ENCODE peak calls at places on chromosomes 16 and 17, in four cellular contexts. W, G, U and V are unnamed samples.

GRCh38 chr17:76130473-76130872 is 10.6 kb downstream of the FOXJ1 start:
- DNase-seq in W (peak), G (no peak), U (no peak), V (no peak)

GRCh38 chr17:41527076-41528023 is 758 bp downstream of the KRT19 start:
- DNase-seq in W (peak), G (peak), U (peak), V (peak)

GRCh38 chr17:6708357-6708961 is 4.7 kb downstream of the SLC13A5 start:
- DNase-seq in W (no peak), G (no peak), U (no peak), V (no peak)

GRCh38 chr17:3048727-3049471 is 14.5 kb downstream of the OR1D5 start:
- DNase-seq in W (peak), G (peak), U (peak), V (peak)

GRCh38 chr17:58232707-58233156 is 5.7 kb upstream of the LPO start:
- DNase-seq in W (peak), G (peak), U (peak), V (peak)

GRCh38 chr17:8964801-8965393 is 610 bp downstream of the PIK3R5 start:
- DNase-seq in W (peak), G (no peak), U (no peak), V (no peak)

GRCh38 chr16:9844361-9844760 is 337.9 kb downstream of the GRIN2A start:
- DNase-seq in W (no peak), G (no peak), U (no peak), V (peak)

GRCh38 chr16:69772560-69773254 is 10.6 kb downstream of the WWP2 start:
- DNase-seq in W (no peak), G (no peak), U (no peak), V (peak)

GRCh38 chr16:31472559-31473203 is 729 bp downstream of the TGFB1I1 start:
- DNase-seq in W (peak), G (peak), U (peak), V (peak)

GRCh38 chr17:41140360-41141132 is at the start of gene KRTAP4-6:
- DNase-seq in W (no peak), G (peak), U (no peak), V (peak)

DNA sequence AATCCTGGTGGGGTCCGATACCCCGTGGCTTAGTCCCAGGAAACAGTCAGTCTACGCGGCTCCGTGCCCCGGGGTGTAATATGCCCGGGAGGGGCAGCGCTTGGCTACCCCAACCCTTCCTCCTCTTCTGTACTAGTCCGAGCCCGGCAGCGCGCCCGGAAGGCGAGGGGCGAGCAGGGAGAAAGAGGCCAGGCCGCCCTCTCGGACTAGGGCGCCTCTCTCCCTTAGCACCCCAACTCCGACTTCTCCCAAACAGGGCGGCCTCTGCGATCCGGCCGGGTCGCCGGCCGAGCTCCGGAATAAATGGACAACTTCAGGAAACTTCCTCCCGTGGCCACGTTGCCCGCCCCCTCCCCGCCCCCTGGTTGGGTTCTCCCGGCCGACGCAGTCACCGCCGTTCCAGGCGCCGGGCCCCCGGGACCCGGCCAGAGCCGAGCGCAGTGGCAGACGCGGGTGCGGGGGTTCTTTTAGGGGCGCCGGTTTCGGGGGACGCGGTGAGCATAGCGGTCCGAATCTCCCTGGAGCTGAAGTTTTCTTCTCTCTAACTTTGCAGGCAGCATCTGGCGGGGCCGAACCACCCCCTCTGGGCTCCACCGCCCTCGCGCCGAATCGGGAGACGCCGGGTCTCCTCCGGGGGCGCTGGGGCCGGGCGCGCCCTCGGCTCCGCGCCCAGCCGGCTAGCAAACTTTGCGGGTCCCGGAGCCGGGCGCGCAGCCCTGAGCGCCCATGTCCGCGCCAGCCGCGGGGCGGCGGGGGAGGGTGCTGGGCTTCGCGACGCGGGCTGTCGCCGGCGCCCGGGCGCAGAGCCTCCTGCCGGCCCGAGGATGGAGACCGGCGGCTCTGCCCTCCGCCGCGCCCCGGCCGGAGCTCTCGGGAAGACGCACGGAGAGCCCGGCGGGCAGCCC is at the start of gene SDK2:
- DNase-seq in W (no peak), G (peak), U (no peak), V (peak)
- H2AFZ ChIP-seq in W (no peak), G (no peak), U (no peak), V (no peak)

GRCh38 chr17:35856603-35857002 is 12.1 kb downstream of the HEATR9 start:
- DNase-seq in W (no peak), G (no peak), U (no peak), V (no peak)

DNA sequence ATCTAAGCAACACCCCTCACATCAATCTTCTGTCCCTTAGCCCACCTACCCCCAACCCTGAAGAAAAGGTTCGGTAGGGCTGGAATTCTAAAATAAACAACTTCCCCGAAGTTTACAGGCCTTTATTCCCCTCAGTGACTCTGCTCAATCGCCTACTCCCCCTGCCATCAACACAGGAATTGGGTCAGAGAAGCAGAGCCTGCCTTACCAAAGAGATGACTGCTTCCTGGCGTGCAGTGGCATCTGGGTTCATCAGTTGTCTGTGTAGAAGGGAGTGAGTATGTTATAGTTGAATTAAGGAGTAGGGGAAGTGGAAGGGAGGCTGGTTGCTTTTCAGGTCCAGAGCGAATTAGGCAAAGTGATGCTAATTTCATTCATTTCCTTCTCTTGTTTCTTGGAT is 12.7 kb downstream of the HEATR9 start:
- DNase-seq in W (no peak), G (no peak), U (no peak), V (no peak)
- H2AFZ ChIP-seq in W (no peak), G (no peak), U (no peak), V (no peak)

GRCh38 chr16:2467301-2468141 is 3.6 kb upstream of the NTN3 start:
- DNase-seq in W (peak), G (peak), U (no peak), V (peak)
- H2AFZ ChIP-seq in W (no peak), G (peak), U (no peak), V (peak)

DNA sequence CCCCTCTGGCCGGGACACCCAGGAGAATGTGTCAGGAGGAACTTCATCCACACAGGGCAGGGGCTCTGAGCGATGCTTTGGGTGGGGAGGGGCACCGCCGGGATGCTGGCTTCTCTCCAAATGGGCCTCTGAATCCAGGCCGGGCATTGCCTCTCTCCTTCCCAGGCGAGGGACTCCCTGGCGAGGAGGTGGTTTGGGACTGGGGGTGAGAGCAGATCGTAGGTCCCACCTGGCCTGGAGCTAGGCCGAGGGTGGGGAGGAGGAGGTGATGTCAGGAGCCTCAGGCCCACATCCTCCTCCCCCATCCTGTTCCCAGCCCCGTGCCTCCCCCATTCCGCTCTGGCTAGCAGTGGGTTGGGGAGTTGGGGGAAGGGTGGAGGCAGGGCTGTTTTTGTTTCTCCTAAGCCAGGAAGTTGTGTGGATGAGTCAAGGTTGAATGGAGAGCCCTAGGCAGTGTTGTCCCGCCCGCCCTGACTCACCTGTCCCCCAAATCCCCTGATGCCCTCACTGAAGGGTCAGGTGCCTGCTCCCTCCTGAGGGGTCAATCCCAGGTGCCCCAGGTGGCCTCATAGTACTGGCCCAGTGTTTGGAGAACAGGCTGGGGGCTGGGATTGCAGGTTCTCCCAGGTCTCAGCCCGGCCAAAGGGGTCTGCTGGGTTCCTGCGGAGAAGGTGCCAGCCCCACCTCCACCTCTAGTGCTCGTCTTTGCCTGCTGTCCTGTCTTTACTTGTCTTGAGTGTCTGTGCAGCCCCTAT is 2.8 kb downstream of the GRB7 start:
- DNase-seq in W (peak), G (no peak), U (peak), V (peak)
- H2AFZ ChIP-seq in W (no peak), G (no peak), U (peak), V (peak)